ENCODE peak calls at places on chromosomes 11 and 22, in four cellular contexts. One of them, this sample, is unnamed.

GRCh38 chr11:30789270-30789669 is 203.1 kb upstream of the MPPED2 start:
- DNase-seq in lung microvascular endothelial cell: no peak
- DNase-seq in nucleus accumbens: no peak
- DNase-seq in NCI-H460: no peak
- DNase-seq in this sample: no peak

GRCh38 chr22:50361222-50361621 is 18.1 kb downstream of the PPP6R2 start:
- DNase-seq in lung microvascular endothelial cell: no peak
- DNase-seq in NCI-H460: no peak
- DNase-seq in nucleus accumbens: no peak
- DNase-seq in this sample: no peak

GRCh38 chr11:72970557-72971118 is 156.4 kb downstream of the ATG16L2 start:
- DNase-seq in nucleus accumbens: no peak
- DNase-seq in NCI-H460: no peak
- DNase-seq in lung microvascular endothelial cell: no peak
- DNase-seq in this sample: no peak

GRCh38 chr11:127816959-127817358 is 770.4 kb downstream of the ETS1 start:
- DNase-seq in NCI-H460: no peak
- DNase-seq in nucleus accumbens: no peak
- DNase-seq in lung microvascular endothelial cell: no peak
- DNase-seq in this sample: no peak

GRCh38 chr22:41598081-41598480 is 8.4 kb upstream of the PMM1 start:
- DNase-seq in lung microvascular endothelial cell: peak
- DNase-seq in nucleus accumbens: no peak
- DNase-seq in NCI-H460: no peak
- DNase-seq in this sample: no peak

GRCh38 chr11:44409558-44410236 is 99.8 kb upstream of the ALX4 start:
- DNase-seq in lung microvascular endothelial cell: no peak
- DNase-seq in NCI-H460: no peak
- DNase-seq in nucleus accumbens: no peak
- DNase-seq in this sample: no peak

GRCh38 chr11:129315781-129316579 is 59.7 kb upstream of the BARX2 start:
- DNase-seq in lung microvascular endothelial cell: no peak
- DNase-seq in nucleus accumbens: no peak
- DNase-seq in NCI-H460: no peak
- DNase-seq in this sample: no peak

GRCh38 chr11:75654314-75654713 is 14.5 kb downstream of the MAP6 start:
- DNase-seq in lung microvascular endothelial cell: no peak
- DNase-seq in nucleus accumbens: no peak
- DNase-seq in NCI-H460: no peak
- DNase-seq in this sample: no peak

GRCh38 chr22:23856721-23857605 is 712 bp upstream of the SLC2A11 start:
- DNase-seq in lung microvascular endothelial cell: peak
- DNase-seq in nucleus accumbens: no peak
- DNase-seq in NCI-H460: no peak
- DNase-seq in this sample: peak

GRCh38 chr11:79076526-79077115 is 364.2 kb downstream of the TENM4 start:
- DNase-seq in lung microvascular endothelial cell: peak
- DNase-seq in nucleus accumbens: no peak
- DNase-seq in NCI-H460: no peak
- DNase-seq in this sample: no peak

GRCh38 chr11:12177739-12178338 is 67.4 kb downstream of the MICAL2 start:
- DNase-seq in NCI-H460: no peak
- DNase-seq in nucleus accumbens: no peak
- DNase-seq in lung microvascular endothelial cell: no peak
- DNase-seq in this sample: no peak

GRCh38 chr11:81707881-81708280 is 1025.8 kb downstream of the FAM181B start:
- DNase-seq in lung microvascular endothelial cell: no peak
- DNase-seq in NCI-H460: no peak
- DNase-seq in nucleus accumbens: no peak
- DNase-seq in this sample: no peak

GRCh38 chr22:19714320-19715252 is at the start of gene SEPTIN5:
- DNase-seq in lung microvascular endothelial cell: no peak
- DNase-seq in NCI-H460: no peak
- DNase-seq in nucleus accumbens: no peak
- DNase-seq in this sample: no peak

GRCh38 chr22:43385770-43386641 is 25.8 kb upstream of the MPPED1 start:
- DNase-seq in lung microvascular endothelial cell: peak
- DNase-seq in nucleus accumbens: peak
- DNase-seq in NCI-H460: peak
- DNase-seq in this sample: peak

GRCh38 chr11:70651036-70651435 is 252.7 kb downstream of the CTTN start:
- DNase-seq in nucleus accumbens: no peak
- DNase-seq in lung microvascular endothelial cell: no peak
- DNase-seq in NCI-H460: no peak
- DNase-seq in this sample: no peak

GRCh38 chr22:23248583-23248982 is 68.3 kb downstream of the BCR start:
- DNase-seq in NCI-H460: no peak
- DNase-seq in lung microvascular endothelial cell: peak
- DNase-seq in nucleus accumbens: no peak
- DNase-seq in this sample: no peak

GRCh38 chr11:79081441-79082124 is 359.2 kb downstream of the TENM4 start:
- DNase-seq in lung microvascular endothelial cell: peak
- DNase-seq in NCI-H460: no peak
- DNase-seq in nucleus accumbens: no peak
- DNase-seq in this sample: peak

GRCh38 chr22:37304595-37305343 is 22.5 kb downstream of the CYTH4 start:
- DNase-seq in nucleus accumbens: no peak
- DNase-seq in NCI-H460: no peak
- DNase-seq in lung microvascular endothelial cell: peak
- DNase-seq in this sample: no peak

This sample was measured in globus pallidus.